ENCODE peak calls at places on chromosomes 6 and 20, in eight cellular contexts. W, J, G, H, L, E, N and I are unnamed samples.

GRCh38 chr6:76351275-76351674 is 278.8 kb upstream of the IMPG1 start:
- DNase-seq in W (no peak), J (no peak), G (no peak), H (peak; percentile 10), L (no peak), E (peak; percentile 7), N (no peak), I (no peak)

GRCh38 chr6:101080597-101080996 is 199.5 kb upstream of the ASCC3 start:
- DNase-seq in W (peak; percentile 33), J (no peak), G (no peak), H (no peak), L (no peak), E (no peak), N (no peak), I (peak; percentile 81)

GRCh38 chr6:147046131-147046530 is 158.1 kb upstream of the STXBP5 start:
- DNase-seq in W (peak; percentile 12), J (no peak), G (no peak), H (no peak), L (no peak), E (no peak), N (no peak), I (no peak)

GRCh38 chr6:31356216-31356945 is 598 bp downstream of the HLA-B start:
- DNase-seq in W (peak; percentile 18), J (peak; percentile 65), G (no peak), H (peak; percentile 77), L (peak; percentile 72), E (no peak), N (no peak), I (no peak)

GRCh38 chr6:21227486-21227885 is 366.1 kb upstream of the SOX4 start:
- DNase-seq in W (peak; percentile 54), J (no peak), G (no peak), H (no peak), L (no peak), E (no peak), N (no peak), I (peak; percentile 64)

GRCh38 chr6:37741757-37742400 is 44.2 kb upstream of the MDGA1 start:
- DNase-seq in W (no peak), J (peak; percentile 55), G (no peak), H (peak; percentile 72), L (no peak), E (no peak), N (no peak), I (no peak)

GRCh38 chr6:33886673-33887144 is 82.9 kb upstream of the MLN start:
- DNase-seq in W (peak; percentile 41), J (peak; percentile 85), G (no peak), H (no peak), L (no peak), E (no peak), N (peak; percentile 25), I (peak; percentile 51)

GRCh38 chr6:133286765-133287164 is 45.6 kb downstream of the EYA4 start:
- DNase-seq in W (peak; percentile 27), J (no peak), G (no peak), H (peak; percentile 25), L (no peak), E (no peak), N (no peak), I (no peak)

GRCh38 chr6:23002044-23002619 is 432.8 kb downstream of the HDGFL1 start:
- DNase-seq in W (no peak), J (no peak), G (no peak), H (no peak), L (no peak), E (no peak), N (no peak), I (no peak)

GRCh38 chr20:63520939-63521601 is 505 bp downstream of the PPDPF start:
- DNase-seq in W (peak; percentile 53), J (peak; percentile 92), G (no peak), H (peak; percentile 96), L (peak; percentile 78), E (no peak), N (no peak), I (no peak)

GRCh38 chr6:70725817-70726413 is 58.2 kb downstream of the SMAP1 start:
- DNase-seq in W (peak; percentile 42), J (no peak), G (no peak), H (peak; percentile 12), L (no peak), E (no peak), N (no peak), I (no peak)

GRCh38 chr20:24584538-24585356 is 115.3 kb downstream of the SYNDIG1 start:
- DNase-seq in W (peak; percentile 59), J (no peak), G (no peak), H (no peak), L (no peak), E (no peak), N (peak; percentile 39), I (no peak)

GRCh38 chr6:33746036-33746600 is 587 bp downstream of the IP6K3 start:
- DNase-seq in W (peak; percentile 61), J (peak; percentile 88), G (no peak), H (peak; percentile 87), L (no peak), E (no peak), N (no peak), I (no peak)

GRCh38 chr6:56842602-56843475 is 112.1 kb upstream of the BEND6 start:
- DNase-seq in W (peak; percentile 60), J (peak; percentile 80), G (no peak), H (peak; percentile 77), L (no peak), E (no peak), N (no peak), I (no peak)

GRCh38 chr20:11791316-11792228 is 126.1 kb upstream of the BTBD3 start:
- DNase-seq in W (no peak), J (no peak), G (no peak), H (no peak), L (no peak), E (no peak), N (no peak), I (no peak)

GRCh38 chr6:85620308-85620707 is 22.4 kb downstream of the SYNCRIP start:
- DNase-seq in W (peak; percentile 33), J (no peak), G (no peak), H (no peak), L (no peak), E (no peak), N (no peak), I (no peak)

GRCh38 chr6:19303381-19303780 is 533.8 kb upstream of the ID4 start:
- DNase-seq in W (no peak), J (peak; percentile 46), G (no peak), H (no peak), L (no peak), E (no peak), N (no peak), I (no peak)

GRCh38 chr6:36444470-36444869 is 1.7 kb downstream of the KCTD20 start:
- DNase-seq in W (peak; percentile 86), J (no peak), G (no peak), H (no peak), L (no peak), E (no peak), N (no peak), I (no peak)

GRCh38 chr20:58492795-58493538 is 22.2 kb downstream of the APCDD1L start:
- DNase-seq in W (no peak), J (no peak), G (no peak), H (no peak), L (no peak), E (no peak), N (no peak), I (no peak)

GRCh38 chr6:111541720-111542065 is 58.7 kb upstream of the REV3L start:
- DNase-seq in W (no peak), J (no peak), G (no peak), H (no peak), L (no peak), E (no peak), N (no peak), I (no peak)

GRCh38 chr20:60201198-60201597 is 243.0 kb downstream of the CDH26 start:
- DNase-seq in W (no peak), J (no peak), G (no peak), H (no peak), L (no peak), E (no peak), N (no peak), I (no peak)

GRCh38 chr6:109865968-109866367 is 112.1 kb upstream of the GPR6 start:
- DNase-seq in W (no peak), J (no peak), G (no peak), H (peak; percentile 47), L (no peak), E (no peak), N (no peak), I (no peak)

GRCh38 chr6:7730003-7730402 is 4.1 kb downstream of the BMP6 start:
- DNase-seq in W (no peak), J (no peak), G (no peak), H (no peak), L (no peak), E (no peak), N (no peak), I (no peak)

GRCh38 chr20:8932192-8933150 is 136.4 kb upstream of the PLCB4 start:
- DNase-seq in W (peak; percentile 67), J (no peak), G (no peak), H (no peak), L (no peak), E (no peak), N (peak; percentile 73), I (peak; percentile 6)

GRCh38 chr20:46088409-46089075 is 1.2 kb downstream of the NCOA5 start:
- DNase-seq in W (peak; percentile 8), J (no peak), G (no peak), H (no peak), L (no peak), E (no peak), N (no peak), I (no peak)

GRCh38 chr20:32580970-32581838 is 3.9 kb downstream of the NOL4L start:
- DNase-seq in W (no peak), J (peak; percentile 53), G (no peak), H (peak; percentile 73), L (no peak), E (no peak), N (no peak), I (no peak)

GRCh38 chr20:56579261-56579660 is 46.2 kb downstream of the FAM209B start:
- DNase-seq in W (no peak), J (no peak), G (no peak), H (peak; percentile 25), L (no peak), E (no peak), N (no peak), I (no peak)

GRCh38 chr6:31402324-31403282 is 792 bp upstream of the MICA start:
- DNase-seq in W (no peak), J (no peak), G (no peak), H (no peak), L (no peak), E (no peak), N (no peak), I (no peak)

GRCh38 chr6:169288591-169288990 is 34.9 kb upstream of the THBS2 start:
- DNase-seq in W (peak; percentile 35), J (peak; percentile 80), G (no peak), H (no peak), L (no peak), E (no peak), N (no peak), I (no peak)

GRCh38 chr6:56356431-56356830 is 109.1 kb upstream of the COL21A1 start:
- DNase-seq in W (peak; percentile 44), J (no peak), G (no peak), H (no peak), L (no peak), E (no peak), N (no peak), I (no peak)

GRCh38 chr6:130098317-130098716 is 79.9 kb downstream of the L3MBTL3 start:
- DNase-seq in W (no peak), J (no peak), G (no peak), H (no peak), L (no peak), E (no peak), N (no peak), I (no peak)

GRCh38 chr6:109308018-109308492 is 74.2 kb downstream of the CD164 start:
- DNase-seq in W (peak; percentile 63), J (peak; percentile 71), G (no peak), H (no peak), L (no peak), E (no peak), N (peak; percentile 23), I (peak; percentile 52)

GRCh38 chr20:45902199-45902701 is 9.7 kb downstream of the PLTP start:
- DNase-seq in W (no peak), J (no peak), G (no peak), H (peak; percentile 35), L (no peak), E (no peak), N (no peak), I (no peak)

GRCh38 chr20:3711418-3712043 is 869 bp downstream of the SIGLEC1 start:
- DNase-seq in W (no peak), J (no peak), G (no peak), H (peak; percentile 17), L (no peak), E (no peak), N (no peak), I (no peak)